ENCODE peak calls at places on chromosomes 16 and 17, in ten cellular contexts. T, D, C, S, O, H, E, M, Z and R are unnamed samples.
A peak's percentile ranks its signal among the peaks of the same experiment; 100 is the strongest.

GRCh38 chr16:66069576-66069975 is 296.9 kb upstream of the CDH5 start:
- DNase-seq in T (no peak), D (no peak), C (no peak), S (no peak), O (no peak), H (no peak), E (no peak), M (no peak), Z (no peak), R (no peak)

GRCh38 chr17:68733241-68734176 is 132.3 kb upstream of the FAM20A start:
- DNase-seq in T (no peak), D (no peak), C (no peak), S (no peak), O (no peak), H (no peak), E (no peak), M (no peak), Z (no peak), R (peak; percentile 29)

GRCh38 chr17:77124192-77124908 is 16.4 kb upstream of the SEC14L1 start:
- DNase-seq in T (no peak), D (no peak), C (no peak), S (no peak), O (no peak), H (no peak), E (no peak), M (no peak), Z (no peak), R (no peak)

GRCh38 chr16:87874639-87875472 is 5.5 kb upstream of the SLC7A5 start:
- DNase-seq in T (no peak), D (no peak), C (no peak), S (no peak), O (no peak), H (no peak), E (no peak), M (no peak), Z (no peak), R (no peak)

GRCh38 chr16:75565640-75566039 is 539 bp upstream of the GABARAPL2 start:
- DNase-seq in T (no peak), D (no peak), C (no peak), S (no peak), O (no peak), H (no peak), E (no peak), M (no peak), Z (no peak), R (no peak)

GRCh38 chr16:5377280-5377898 is 279.8 kb upstream of the EEF2KMT start:
- DNase-seq in T (no peak), D (no peak), C (no peak), S (no peak), O (no peak), H (no peak), E (no peak), M (no peak), Z (no peak), R (no peak)

GRCh38 chr16:58385218-58385773 is 7.0 kb upstream of the GINS3 start:
- DNase-seq in T (no peak), D (no peak), C (no peak), S (no peak), O (no peak), H (no peak), E (no peak), M (no peak), Z (no peak), R (no peak)

GRCh38 chr17:4332296-4332970 is 34.0 kb downstream of the UBE2G1 start:
- DNase-seq in T (no peak), D (no peak), C (no peak), S (no peak), O (no peak), H (no peak), E (no peak), M (no peak), Z (no peak), R (no peak)

GRCh38 chr16:53091508-53092211 is 36.9 kb downstream of the CHD9 start:
- DNase-seq in T (no peak), D (no peak), C (no peak), S (peak; percentile 80), O (peak; percentile 36), H (peak; percentile 93), E (peak; percentile 85), M (no peak), Z (peak; percentile 97), R (peak; percentile 71)

GRCh38 chr17:69170377-69170776 is 28.7 kb upstream of the ABCA6 start:
- DNase-seq in T (no peak), D (no peak), C (no peak), S (no peak), O (no peak), H (no peak), E (no peak), M (no peak), Z (no peak), R (no peak)

GRCh38 chr16:57087003-57087402 is 5.4 kb upstream of the CPNE2 start:
- DNase-seq in T (no peak), D (no peak), C (no peak), S (no peak), O (no peak), H (no peak), E (no peak), M (no peak), Z (no peak), R (no peak)

GRCh38 chr17:27207073-27207511 is 86.8 kb upstream of the WSB1 start:
- DNase-seq in T (no peak), D (no peak), C (no peak), S (no peak), O (no peak), H (peak; percentile 23), E (no peak), M (no peak), Z (no peak), R (peak; percentile 10)

GRCh38 chr16:77191259-77191969 is 424 bp downstream of the MON1B start:
- DNase-seq in T (peak; percentile 43), D (peak; percentile 24), C (no peak), S (peak; percentile 16), O (no peak), H (no peak), E (no peak), M (no peak), Z (no peak), R (no peak)

GRCh38 chr17:75920045-75920560 is 15.4 kb upstream of the MRPL38 start:
- DNase-seq in T (no peak), D (no peak), C (no peak), S (no peak), O (no peak), H (no peak), E (no peak), M (no peak), Z (no peak), R (no peak)

GRCh38 chr16:3865241-3865640 is 15.3 kb downstream of the CREBBP start:
- DNase-seq in T (no peak), D (no peak), C (no peak), S (no peak), O (no peak), H (no peak), E (no peak), M (no peak), Z (no peak), R (no peak)

GRCh38 chr16:9056061-9056460 is 35.4 kb upstream of the HAPSTR1 start:
- DNase-seq in T (no peak), D (no peak), C (no peak), S (no peak), O (no peak), H (no peak), E (no peak), M (no peak), Z (no peak), R (no peak)

GRCh38 chr17:44202756-44203155 is 3.1 kb upstream of the ATXN7L3 start:
- DNase-seq in T (no peak), D (no peak), C (no peak), S (no peak), O (no peak), H (no peak), E (no peak), M (no peak), Z (no peak), R (no peak)